ENCODE peak calls at places on chromosomes 3 and 15, in eight cellular contexts. H, F, X, O, A, R, N and W are unnamed samples.

GRCh38 chr15:82710208-82710555 is 507 bp upstream of the AP3B2 start:
- DNase-seq in H (no peak), F (no peak), X (no peak), O (no peak), A (no peak), R (no peak), N (no peak), W (no peak)

GRCh38 chr3:124780767-124781485 is 50.7 kb downstream of the UMPS start:
- DNase-seq in H (no peak), F (peak), X (peak), O (peak), A (no peak), R (peak), N (no peak), W (peak)

GRCh38 chr3:188901671-188902331 is 270.0 kb upstream of the TPRG1 start:
- DNase-seq in H (no peak), F (no peak), X (no peak), O (no peak), A (no peak), R (no peak), N (no peak), W (no peak)

GRCh38 chr15:33226559-33227181 is 32.2 kb upstream of the FMN1 start:
- DNase-seq in H (no peak), F (no peak), X (peak), O (no peak), A (no peak), R (peak), N (no peak), W (peak)

GRCh38 chr3:106229495-106230278 is 360.9 kb upstream of the CBLB start:
- DNase-seq in H (no peak), F (no peak), X (no peak), O (no peak), A (no peak), R (no peak), N (no peak), W (no peak)

GRCh38 chr15:31932581-31932980 is 97.7 kb upstream of the CHRNA7 start:
- DNase-seq in H (no peak), F (no peak), X (no peak), O (no peak), A (no peak), R (peak), N (no peak), W (no peak)

GRCh38 chr3:121073011-121073410 is 165.0 kb downstream of the STXBP5L start:
- DNase-seq in H (no peak), F (no peak), X (no peak), O (no peak), A (no peak), R (no peak), N (no peak), W (no peak)

GRCh38 chr3:194534243-194534642 is 47.4 kb upstream of the ATP13A3 start:
- DNase-seq in H (no peak), F (no peak), X (no peak), O (no peak), A (no peak), R (no peak), N (no peak), W (no peak)

GRCh38 chr15:100200287-100200772 is 141.4 kb downstream of the ADAMTS17 start:
- DNase-seq in H (no peak), F (no peak), X (no peak), O (no peak), A (no peak), R (no peak), N (no peak), W (no peak)

GRCh38 chr15:33154366-33155166 is 39.9 kb downstream of the FMN1 start:
- DNase-seq in H (no peak), F (peak), X (peak), O (peak), A (no peak), R (peak), N (no peak), W (peak)

GRCh38 chr15:62482715-62483429 is 317.8 kb upstream of the C2CD4B start:
- DNase-seq in H (peak), F (no peak), X (no peak), O (no peak), A (no peak), R (no peak), N (peak), W (peak)

GRCh38 chr3:110744723-110745122 is 326.9 kb upstream of the NECTIN3 start:
- DNase-seq in H (no peak), F (no peak), X (no peak), O (no peak), A (no peak), R (no peak), N (no peak), W (no peak)

GRCh38 chr3:70064194-70064787 is 64.8 kb downstream of the SAMMSON start:
- DNase-seq in H (no peak), F (no peak), X (peak), O (no peak), A (no peak), R (peak), N (peak), W (peak)

GRCh38 chr15:95690631-95691340 is 639.7 kb upstream of the NR2F2 start:
- DNase-seq in H (no peak), F (no peak), X (no peak), O (no peak), A (no peak), R (no peak), N (peak), W (no peak)

GRCh38 chr3:161323926-161324621 is 47.2 kb downstream of the SPTSSB start:
- DNase-seq in H (no peak), F (no peak), X (no peak), O (no peak), A (no peak), R (no peak), N (no peak), W (no peak)

GRCh38 chr3:72376917-72377710 is 471.1 kb downstream of the SHQ1 start:
- DNase-seq in H (no peak), F (no peak), X (no peak), O (no peak), A (no peak), R (peak), N (no peak), W (no peak)

GRCh38 chr3:42539871-42540714 is 37.6 kb downstream of the VIPR1 start:
- DNase-seq in H (peak), F (no peak), X (peak), O (peak), A (no peak), R (no peak), N (peak), W (no peak)

GRCh38 chr3:173501941-173502489 is 104.5 kb downstream of the NLGN1 start:
- DNase-seq in H (no peak), F (no peak), X (no peak), O (no peak), A (no peak), R (peak), N (no peak), W (peak)

GRCh38 chr3:177835008-177835407 is 637.7 kb upstream of the TBL1XR1 start:
- DNase-seq in H (no peak), F (no peak), X (no peak), O (no peak), A (peak), R (peak), N (no peak), W (peak)

GRCh38 chr3:195450731-195451229 is 8.0 kb upstream of the ACAP2 start:
- DNase-seq in H (no peak), F (no peak), X (peak), O (no peak), A (peak), R (peak), N (no peak), W (peak)

GRCh38 chr3:41450416-41451231 is 251.3 kb downstream of the CTNNB1 start:
- DNase-seq in H (no peak), F (no peak), X (no peak), O (no peak), A (peak), R (no peak), N (no peak), W (peak)
- TF ChIP-seq CTCF in H (no peak), F (no peak), X (no peak), O (no peak), A (no peak), R (no peak), N (no peak), W (peak)

GRCh38 chr3:20246662-20247061 is 60.7 kb upstream of the SGO1 start:
- DNase-seq in H (no peak), F (no peak), X (no peak), O (no peak), A (no peak), R (no peak), N (peak), W (no peak)

GRCh38 chr3:20250786-20251185 is 64.8 kb upstream of the SGO1 start:
- DNase-seq in H (no peak), F (no peak), X (no peak), O (no peak), A (no peak), R (no peak), N (no peak), W (no peak)

GRCh38 chr3:20240154-20240883 is 54.3 kb upstream of the SGO1 start:
- DNase-seq in H (no peak), F (no peak), X (no peak), O (no peak), A (no peak), R (no peak), N (no peak), W (no peak)

GRCh38 chr3:20250314-20250713 is 64.3 kb upstream of the SGO1 start:
- DNase-seq in H (no peak), F (no peak), X (no peak), O (no peak), A (no peak), R (no peak), N (no peak), W (no peak)

DNA sequence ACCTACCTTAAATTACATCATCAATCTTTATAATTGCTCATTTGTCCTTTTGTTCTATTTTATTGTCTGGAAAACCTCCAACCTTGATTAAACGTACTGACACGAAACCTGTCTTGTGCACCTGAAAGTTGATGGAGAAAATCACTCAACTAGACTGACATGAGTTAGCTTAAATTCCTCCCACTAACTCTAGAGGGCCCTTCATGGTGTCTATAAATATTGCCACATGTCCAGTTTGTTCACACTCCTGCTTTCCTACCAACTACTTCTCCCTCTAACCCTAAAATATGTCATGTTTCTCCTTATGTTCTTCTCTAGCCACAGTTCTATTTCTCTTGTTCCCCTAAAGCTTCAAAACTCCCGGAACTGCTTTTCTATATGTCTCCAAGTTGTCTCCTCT is 59.8 kb upstream of the SGO1 start:
- DNase-seq in H (no peak), F (no peak), X (no peak), O (no peak), A (no peak), R (no peak), N (no peak), W (no peak)
- TF ChIP-seq CTCF in H (no peak), F (no peak), X (no peak), O (no peak), A (no peak), R (no peak), N (no peak), W (no peak)

DNA sequence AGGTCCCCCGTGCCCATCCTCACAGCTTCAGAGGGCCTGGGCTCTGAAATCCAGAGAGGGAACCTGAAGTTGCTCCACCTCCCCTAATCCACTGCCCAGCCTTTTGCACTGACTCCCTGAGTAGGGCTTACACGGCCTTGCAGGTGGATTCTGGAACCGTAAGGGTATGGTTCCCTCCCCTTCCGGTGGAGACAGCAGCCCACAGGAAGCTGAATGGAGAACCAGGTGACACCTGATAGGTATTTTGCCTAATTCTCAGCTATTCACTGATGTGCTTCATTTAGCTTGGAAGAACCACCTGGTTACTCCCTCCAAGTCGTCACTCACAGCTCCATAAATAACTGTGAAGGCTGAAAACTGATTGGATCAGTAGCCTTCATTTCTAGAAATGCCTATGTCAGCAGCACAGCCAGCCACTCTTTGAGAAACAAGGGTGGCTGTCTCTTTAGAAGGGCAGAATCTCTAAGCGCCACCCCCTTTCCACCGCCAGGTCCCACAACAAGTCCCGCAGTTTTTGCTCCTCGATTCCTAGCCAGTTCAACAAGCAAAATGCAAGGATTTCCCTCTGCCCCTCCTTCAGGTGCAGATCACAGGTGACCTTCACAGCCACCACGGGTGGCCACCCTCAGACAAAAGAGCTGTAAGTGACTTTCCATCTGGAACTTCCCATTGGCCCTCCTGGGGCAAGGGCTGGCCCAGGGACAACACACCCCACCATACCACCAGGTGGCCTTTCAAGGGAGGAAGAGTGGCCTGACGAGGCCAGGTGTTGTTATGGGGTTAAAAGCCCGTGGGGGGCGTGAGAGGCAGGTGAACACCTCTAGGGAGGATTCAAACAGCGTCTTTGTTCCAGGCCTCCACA is 112.9 kb downstream of the SEC22A start:
- DNase-seq in H (no peak), F (no peak), X (no peak), O (no peak), A (no peak), R (no peak), N (no peak), W (no peak)
- TF ChIP-seq CTCF in H (no peak), F (no peak), X (no peak), O (no peak), A (no peak), R (no peak), N (no peak), W (no peak)

GRCh38 chr15:71097890-71098289 is 17.4 kb upstream of the THSD4 start:
- DNase-seq in H (no peak), F (no peak), X (no peak), O (no peak), A (no peak), R (no peak), N (no peak), W (no peak)
- TF ChIP-seq CTCF in H (no peak), F (no peak), X (no peak), O (no peak), A (no peak), R (no peak), N (no peak), W (no peak)

GRCh38 chr15:50114381-50114780 is 4.7 kb downstream of the ATP8B4 start:
- DNase-seq in H (no peak), F (no peak), X (no peak), O (no peak), A (no peak), R (no peak), N (no peak), W (no peak)
- TF ChIP-seq CTCF in H (no peak), F (no peak), X (no peak), O (no peak), A (no peak), R (no peak), N (no peak), W (no peak)

DNA sequence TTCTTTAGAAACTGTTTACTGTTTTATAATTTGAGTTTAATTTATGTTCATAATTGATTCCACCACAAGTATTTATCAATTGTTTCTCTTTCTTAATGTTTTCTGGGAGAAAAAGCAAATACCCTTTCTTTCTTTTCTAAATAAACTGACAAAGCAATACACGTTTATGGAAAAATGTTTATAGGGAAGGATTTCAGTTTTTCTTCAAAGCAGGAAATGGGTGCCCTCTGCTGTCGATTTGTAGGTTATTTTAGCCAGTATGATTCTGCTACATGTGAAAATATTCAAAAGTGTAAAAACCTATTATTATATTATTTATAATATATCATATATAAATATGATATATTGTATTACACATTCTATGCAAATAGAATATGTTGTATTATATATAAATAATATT is 921.0 kb upstream of the ROBO1 start:
- DNase-seq in H (no peak), F (no peak), X (peak), O (no peak), A (no peak), R (peak), N (no peak), W (no peak)
- TF ChIP-seq CTCF in H (peak), F (peak), X (no peak), O (no peak), A (no peak), R (peak), N (peak), W (peak)

GRCh38 chr15:92745845-92746271 is 90.3 kb upstream of the FAM174B start:
- DNase-seq in H (no peak), F (no peak), X (no peak), O (no peak), A (no peak), R (no peak), N (no peak), W (no peak)

GRCh38 chr15:92749172-92749571 is 93.6 kb upstream of the FAM174B start:
- DNase-seq in H (no peak), F (no peak), X (no peak), O (no peak), A (no peak), R (no peak), N (no peak), W (no peak)

GRCh38 chr15:92751528-92751927 is 96.0 kb upstream of the FAM174B start:
- DNase-seq in H (no peak), F (no peak), X (no peak), O (no peak), A (no peak), R (no peak), N (no peak), W (no peak)

DNA sequence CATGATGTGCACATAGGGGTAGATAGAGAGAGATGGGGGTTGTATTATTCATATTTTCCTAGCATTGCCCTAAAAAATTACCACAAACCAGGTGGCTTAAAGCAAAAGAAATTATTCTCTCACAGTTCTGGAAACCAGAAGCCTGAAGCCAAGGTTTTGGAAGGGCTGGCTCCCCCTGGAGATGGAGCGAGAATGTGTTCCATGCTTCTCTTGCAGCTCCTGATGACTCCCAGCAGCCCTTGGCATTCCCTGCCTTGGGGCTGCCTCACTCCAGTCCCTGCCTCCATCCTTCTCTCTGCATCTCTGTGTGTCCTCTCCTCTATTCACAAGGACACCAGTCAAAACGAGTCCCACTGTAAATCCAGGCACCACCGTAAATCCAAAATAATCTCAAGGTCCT is 91.5 kb upstream of the FAM174B start:
- DNase-seq in H (no peak), F (no peak), X (no peak), O (no peak), A (no peak), R (no peak), N (no peak), W (no peak)
- TF ChIP-seq CTCF in H (no peak), F (no peak), X (no peak), O (no peak), A (no peak), R (no peak), N (no peak), W (no peak)